ENCODE peak calls at places on chromosome 2, in six cellular contexts. One of them, this sample, is unnamed.

GRCh38 chr2:147440694-147441093 is 404.1 kb upstream of the ACVR2A start:
- DNase-seq in lower lobe of right lung: no peak
- DNase-seq in mesenchymal stem cell: no peak
- DNase-seq in Peyer's patch: no peak
- DNase-seq in adrenal gland: no peak
- DNase-seq in lung: no peak
- DNase-seq in this sample: no peak

GRCh38 chr2:46336560-46336959 is 39.4 kb downstream of the EPAS1 start:
- DNase-seq in lower lobe of right lung: no peak
- DNase-seq in Peyer's patch: no peak
- DNase-seq in adrenal gland: no peak
- DNase-seq in lung: no peak
- DNase-seq in mesenchymal stem cell: peak
- DNase-seq in this sample: peak

GRCh38 chr2:142596334-142597088 is 281.0 kb upstream of the KYNU start:
- DNase-seq in Peyer's patch: no peak
- DNase-seq in lung: no peak
- DNase-seq in adrenal gland: no peak
- DNase-seq in mesenchymal stem cell: peak
- DNase-seq in lower lobe of right lung: no peak
- DNase-seq in this sample: peak

GRCh38 chr2:53970095-53970897 is 497 bp downstream of the PSME4 start:
- DNase-seq in adrenal gland: peak
- DNase-seq in mesenchymal stem cell: peak
- DNase-seq in lower lobe of right lung: peak
- DNase-seq in lung: peak
- DNase-seq in Peyer's patch: peak
- DNase-seq in this sample: peak

GRCh38 chr2:2184549-2185249 is 146.4 kb downstream of the MYT1L start:
- DNase-seq in lung: peak
- DNase-seq in lower lobe of right lung: no peak
- DNase-seq in adrenal gland: no peak
- DNase-seq in Peyer's patch: no peak
- DNase-seq in mesenchymal stem cell: no peak
- DNase-seq in this sample: no peak

GRCh38 chr2:237568121-237568660 is 1.8 kb downstream of the PRLH start:
- DNase-seq in lower lobe of right lung: no peak
- DNase-seq in lung: no peak
- DNase-seq in adrenal gland: no peak
- DNase-seq in mesenchymal stem cell: no peak
- DNase-seq in Peyer's patch: no peak
- DNase-seq in this sample: no peak

GRCh38 chr2:190359896-190360376 is 16.5 kb downstream of the INPP1 start:
- DNase-seq in lower lobe of right lung: no peak
- DNase-seq in Peyer's patch: peak
- DNase-seq in adrenal gland: peak
- DNase-seq in lung: no peak
- DNase-seq in mesenchymal stem cell: peak
- DNase-seq in this sample: peak

GRCh38 chr2:41329075-41329474 is 718.7 kb upstream of the PKDCC start:
- DNase-seq in lower lobe of right lung: no peak
- DNase-seq in lung: no peak
- DNase-seq in Peyer's patch: no peak
- DNase-seq in mesenchymal stem cell: no peak
- DNase-seq in adrenal gland: no peak
- DNase-seq in this sample: no peak

GRCh38 chr2:18266188-18266587 is 294.3 kb downstream of the RDH14 start:
- DNase-seq in adrenal gland: no peak
- DNase-seq in mesenchymal stem cell: no peak
- DNase-seq in lower lobe of right lung: no peak
- DNase-seq in lung: no peak
- DNase-seq in Peyer's patch: no peak
- DNase-seq in this sample: no peak

GRCh38 chr2:59959944-59960343 is 593.5 kb downstream of the BCL11A start:
- DNase-seq in adrenal gland: no peak
- DNase-seq in lower lobe of right lung: no peak
- DNase-seq in Peyer's patch: no peak
- DNase-seq in mesenchymal stem cell: no peak
- DNase-seq in lung: no peak
- DNase-seq in this sample: no peak

GRCh38 chr2:59961733-59962132 is 591.7 kb downstream of the BCL11A start:
- DNase-seq in Peyer's patch: no peak
- DNase-seq in lung: no peak
- DNase-seq in mesenchymal stem cell: no peak
- DNase-seq in adrenal gland: no peak
- DNase-seq in lower lobe of right lung: no peak
- DNase-seq in this sample: no peak

GRCh38 chr2:59963157-59963556 is 590.3 kb downstream of the BCL11A start:
- DNase-seq in mesenchymal stem cell: no peak
- DNase-seq in adrenal gland: no peak
- DNase-seq in lower lobe of right lung: no peak
- DNase-seq in Peyer's patch: no peak
- DNase-seq in lung: no peak
- DNase-seq in this sample: no peak

GRCh38 chr2:59957539-59957938 is 595.9 kb downstream of the BCL11A start:
- DNase-seq in mesenchymal stem cell: no peak
- DNase-seq in lung: no peak
- DNase-seq in adrenal gland: no peak
- DNase-seq in Peyer's patch: no peak
- DNase-seq in lower lobe of right lung: no peak
- DNase-seq in this sample: no peak
- H3K4me3 ChIP-seq in mesenchymal stem cell: no peak
- H3K4me3 ChIP-seq in lung: no peak
- H3K4me3 ChIP-seq in adrenal gland: no peak
- H3K4me3 ChIP-seq in Peyer's patch: no peak
- H3K4me3 ChIP-seq in lower lobe of right lung: no peak
- H3K4me3 ChIP-seq in this sample: no peak

DNA sequence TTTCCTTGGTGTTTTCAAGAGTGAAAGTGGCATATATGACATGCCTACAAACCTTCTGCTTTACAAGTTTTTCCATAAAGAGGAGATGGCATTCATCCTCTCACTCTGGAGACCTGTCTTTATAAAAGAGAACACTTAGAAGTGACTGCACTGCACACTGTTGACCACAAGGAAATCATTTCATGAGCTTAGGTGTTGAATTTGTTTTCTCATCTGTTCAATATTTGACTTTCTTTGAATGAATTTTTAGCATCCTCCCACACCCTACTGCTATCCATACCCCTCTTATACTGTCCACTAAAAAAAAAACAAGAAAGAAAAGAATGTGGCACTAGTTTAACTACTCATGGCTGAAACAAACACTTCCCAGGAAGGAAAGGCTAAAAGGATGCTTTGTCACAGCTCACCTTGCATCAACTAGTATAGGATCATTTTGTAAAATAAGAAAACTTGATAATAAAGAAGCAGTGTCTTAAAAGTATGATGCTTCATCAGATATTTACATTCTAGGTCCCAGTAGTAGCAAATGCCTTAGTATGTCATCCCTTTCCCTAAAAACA is 83.0 kb downstream of the ACVR1 start:
- DNase-seq in lung: no peak
- DNase-seq in mesenchymal stem cell: no peak
- DNase-seq in Peyer's patch: no peak
- DNase-seq in adrenal gland: no peak
- DNase-seq in lower lobe of right lung: no peak
- DNase-seq in this sample: peak
- H3K4me3 ChIP-seq in lung: no peak
- H3K4me3 ChIP-seq in mesenchymal stem cell: no peak
- H3K4me3 ChIP-seq in Peyer's patch: no peak
- H3K4me3 ChIP-seq in adrenal gland: no peak
- H3K4me3 ChIP-seq in lower lobe of right lung: no peak
- H3K4me3 ChIP-seq in this sample: no peak

GRCh38 chr2:88690591-88691338 is 708 bp upstream of the RPIA start:
- DNase-seq in mesenchymal stem cell: no peak
- DNase-seq in lung: no peak
- DNase-seq in Peyer's patch: peak
- DNase-seq in lower lobe of right lung: peak
- DNase-seq in adrenal gland: peak
- DNase-seq in this sample: peak
- H3K4me3 ChIP-seq in mesenchymal stem cell: peak
- H3K4me3 ChIP-seq in lung: peak
- H3K4me3 ChIP-seq in Peyer's patch: peak
- H3K4me3 ChIP-seq in lower lobe of right lung: peak
- H3K4me3 ChIP-seq in adrenal gland: peak
- H3K4me3 ChIP-seq in this sample: peak

DNA sequence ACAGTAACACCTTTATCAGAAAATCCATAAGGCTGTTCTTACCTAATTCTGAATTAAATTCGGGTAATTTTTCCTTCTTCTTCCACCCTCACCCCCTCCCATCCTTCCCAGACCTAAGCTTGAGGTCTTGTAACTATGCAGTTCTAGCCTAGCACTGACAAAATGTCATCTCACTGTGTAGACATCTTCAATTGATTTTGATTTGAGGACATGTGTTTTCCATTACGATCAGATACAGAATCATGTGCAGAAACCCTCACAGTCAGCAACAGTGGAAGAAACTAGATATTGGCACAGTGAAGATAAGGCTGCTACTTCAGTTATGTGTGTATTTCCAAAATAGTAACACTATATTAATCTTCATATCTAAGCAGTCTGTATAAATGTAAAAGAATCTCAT is 244.6 kb downstream of the THSD7B start:
- DNase-seq in lower lobe of right lung: no peak
- DNase-seq in Peyer's patch: no peak
- DNase-seq in adrenal gland: no peak
- DNase-seq in mesenchymal stem cell: no peak
- DNase-seq in lung: no peak
- DNase-seq in this sample: no peak
- H3K4me3 ChIP-seq in lower lobe of right lung: no peak
- H3K4me3 ChIP-seq in Peyer's patch: no peak
- H3K4me3 ChIP-seq in adrenal gland: no peak
- H3K4me3 ChIP-seq in mesenchymal stem cell: no peak
- H3K4me3 ChIP-seq in lung: no peak
- H3K4me3 ChIP-seq in this sample: no peak

GRCh38 chr2:113895301-113895700 is 5.4 kb downstream of the ACTR3 start:
- DNase-seq in lung: no peak
- DNase-seq in adrenal gland: no peak
- DNase-seq in mesenchymal stem cell: no peak
- DNase-seq in Peyer's patch: no peak
- DNase-seq in lower lobe of right lung: no peak
- DNase-seq in this sample: no peak
- H3K4me3 ChIP-seq in lung: no peak
- H3K4me3 ChIP-seq in adrenal gland: no peak
- H3K4me3 ChIP-seq in mesenchymal stem cell: no peak
- H3K4me3 ChIP-seq in Peyer's patch: no peak
- H3K4me3 ChIP-seq in lower lobe of right lung: no peak
- H3K4me3 ChIP-seq in this sample: no peak

GRCh38 chr2:72147971-72148369 is 308 bp upstream of the CYP26B1 start:
- DNase-seq in Peyer's patch: no peak
- DNase-seq in lung: peak
- DNase-seq in adrenal gland: no peak
- DNase-seq in mesenchymal stem cell: no peak
- DNase-seq in lower lobe of right lung: no peak
- DNase-seq in this sample: no peak
- H3K4me3 ChIP-seq in Peyer's patch: peak
- H3K4me3 ChIP-seq in lung: no peak
- H3K4me3 ChIP-seq in adrenal gland: no peak
- H3K4me3 ChIP-seq in mesenchymal stem cell: no peak
- H3K4me3 ChIP-seq in lower lobe of right lung: peak
- H3K4me3 ChIP-seq in this sample: peak

GRCh38 chr2:214069254-214069653 is 341.6 kb upstream of the VWC2L start:
- DNase-seq in mesenchymal stem cell: peak
- DNase-seq in lung: no peak
- DNase-seq in adrenal gland: peak
- DNase-seq in Peyer's patch: no peak
- DNase-seq in lower lobe of right lung: no peak
- DNase-seq in this sample: peak
- H3K4me3 ChIP-seq in mesenchymal stem cell: no peak
- H3K4me3 ChIP-seq in lung: no peak
- H3K4me3 ChIP-seq in adrenal gland: no peak
- H3K4me3 ChIP-seq in Peyer's patch: no peak
- H3K4me3 ChIP-seq in lower lobe of right lung: no peak
- H3K4me3 ChIP-seq in this sample: no peak

DNA sequence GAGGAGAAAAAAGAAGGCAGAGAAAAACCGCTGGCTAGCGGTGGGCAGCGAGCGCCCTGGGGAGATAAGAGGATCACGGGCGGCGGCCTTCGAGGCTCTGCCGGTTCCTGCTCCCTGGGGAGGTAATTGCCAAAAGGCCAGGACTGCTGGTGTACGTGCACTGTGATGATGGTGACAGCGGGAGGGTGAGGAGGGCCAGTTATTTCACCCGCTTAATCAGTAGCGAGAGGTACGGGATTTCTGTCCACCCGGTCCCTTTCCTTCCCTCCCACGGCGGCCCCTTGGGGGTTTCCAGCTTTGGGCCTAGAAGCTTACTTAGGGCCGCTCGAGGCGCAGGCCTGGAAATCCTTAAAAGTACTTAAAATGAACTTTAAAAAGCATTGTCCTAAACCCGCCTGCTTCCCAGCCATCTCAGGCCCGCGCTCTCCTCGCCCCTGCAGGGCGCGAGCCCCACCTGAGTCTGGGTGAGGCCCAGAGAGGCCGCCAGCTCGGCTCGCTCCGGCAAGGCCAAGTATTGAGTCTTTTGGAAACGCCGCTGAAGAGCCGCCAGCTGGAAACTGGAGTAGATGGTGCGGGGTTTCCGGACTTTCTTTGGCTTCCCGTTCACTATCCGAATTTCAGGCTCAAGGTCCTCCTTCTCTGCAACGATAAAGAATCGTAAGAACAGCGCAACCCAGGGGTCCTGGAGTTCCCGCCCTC is 1.5 kb downstream of the DLX2 start:
- DNase-seq in lung: no peak
- DNase-seq in Peyer's patch: no peak
- DNase-seq in lower lobe of right lung: no peak
- DNase-seq in mesenchymal stem cell: no peak
- DNase-seq in adrenal gland: no peak
- DNase-seq in this sample: no peak
- H3K4me3 ChIP-seq in lung: no peak
- H3K4me3 ChIP-seq in Peyer's patch: peak
- H3K4me3 ChIP-seq in lower lobe of right lung: peak
- H3K4me3 ChIP-seq in mesenchymal stem cell: no peak
- H3K4me3 ChIP-seq in adrenal gland: no peak
- H3K4me3 ChIP-seq in this sample: peak

DNA sequence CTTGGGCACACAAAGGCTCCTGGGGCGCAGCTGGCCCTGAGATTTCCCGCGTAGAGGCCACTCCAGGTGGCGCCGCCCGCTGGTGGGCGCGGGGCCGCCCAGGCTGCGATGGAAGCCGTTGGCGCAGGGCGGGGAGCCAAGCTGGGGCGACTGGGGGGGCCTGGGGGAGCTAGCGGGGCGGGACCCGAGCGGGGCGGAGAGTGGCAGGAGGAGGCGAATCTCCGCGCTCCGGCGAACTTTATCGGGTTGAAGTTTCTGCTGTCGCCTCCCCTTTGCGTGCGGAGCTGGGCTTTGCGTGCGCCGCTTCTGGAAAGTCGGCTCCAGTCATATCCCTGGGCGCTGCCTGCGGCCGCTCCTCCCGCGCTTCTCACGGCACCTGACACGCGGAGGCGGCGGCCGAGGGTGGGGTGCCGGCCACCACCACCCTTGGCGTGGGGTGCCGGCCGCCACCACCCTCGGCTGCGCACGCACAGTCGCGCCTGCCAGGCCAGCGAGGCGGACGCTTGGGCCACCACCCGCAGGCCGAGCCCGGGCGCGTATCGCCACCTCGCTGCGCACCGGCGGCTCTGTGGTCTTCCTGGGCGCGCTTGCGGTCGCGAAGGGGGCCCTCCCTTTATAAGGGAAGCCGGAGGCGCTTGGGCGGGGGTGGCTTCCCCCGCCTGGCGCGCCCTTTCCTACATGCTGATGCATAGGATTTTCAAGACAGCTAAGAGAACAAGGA is 919 bp upstream of the CYP1B1 start:
- DNase-seq in lung: peak
- DNase-seq in mesenchymal stem cell: peak
- DNase-seq in Peyer's patch: peak
- DNase-seq in lower lobe of right lung: peak
- DNase-seq in adrenal gland: peak
- DNase-seq in this sample: peak
- H3K4me3 ChIP-seq in lung: peak
- H3K4me3 ChIP-seq in mesenchymal stem cell: peak
- H3K4me3 ChIP-seq in Peyer's patch: peak
- H3K4me3 ChIP-seq in lower lobe of right lung: peak
- H3K4me3 ChIP-seq in adrenal gland: no peak
- H3K4me3 ChIP-seq in this sample: peak